ENCODE peak calls at places on chromosomes 5 and 9, in four cellular contexts. One of them, this sample, is unnamed.
A peak's percentile ranks its signal among the peaks of the same experiment; 100 is the strongest.

GRCh38 chr9:34522091-34522887 is 501 bp downstream of the ENHO start:
- DNase-seq in NCI-H510A: no peak
- DNase-seq in ascending aorta: no peak
- DNase-seq in T-helper 1 cell: no peak
- DNase-seq in this sample: peak; percentile 34

GRCh38 chr9:3906437-3907213 is 380.8 kb upstream of the RFX3 start:
- DNase-seq in NCI-H510A: no peak
- DNase-seq in ascending aorta: no peak
- DNase-seq in T-helper 1 cell: no peak
- DNase-seq in this sample: no peak

GRCh38 chr9:129483467-129484324 is 137.2 kb downstream of the C9orf50 start:
- DNase-seq in T-helper 1 cell: no peak
- DNase-seq in ascending aorta: peak; percentile 85
- DNase-seq in NCI-H510A: peak; percentile 39
- DNase-seq in this sample: no peak

GRCh38 chr9:93307468-93308157 is 123.7 kb downstream of the WNK2 start:
- DNase-seq in ascending aorta: no peak
- DNase-seq in T-helper 1 cell: no peak
- DNase-seq in NCI-H510A: no peak
- DNase-seq in this sample: no peak

GRCh38 chr9:136093995-136094881 is 851 bp downstream of the NACC2 start:
- DNase-seq in NCI-H510A: peak; percentile 57
- DNase-seq in ascending aorta: no peak
- DNase-seq in T-helper 1 cell: no peak
- DNase-seq in this sample: no peak

GRCh38 chr9:99867536-99867935 is 38.9 kb upstream of the STX17 start:
- DNase-seq in T-helper 1 cell: no peak
- DNase-seq in NCI-H510A: no peak
- DNase-seq in ascending aorta: no peak
- DNase-seq in this sample: no peak

GRCh38 chr5:127426661-127427060 is 90.8 kb upstream of the PRRC1 start:
- DNase-seq in NCI-H510A: no peak
- DNase-seq in ascending aorta: no peak
- DNase-seq in T-helper 1 cell: no peak
- DNase-seq in this sample: no peak

GRCh38 chr5:91556-92263 is at the start of gene PLEKHG4B:
- DNase-seq in T-helper 1 cell: no peak
- DNase-seq in NCI-H510A: peak; percentile 99
- DNase-seq in ascending aorta: no peak
- DNase-seq in this sample: no peak

GRCh38 chr5:151805414-151806225 is 33.9 kb downstream of the G3BP1 start:
- DNase-seq in T-helper 1 cell: no peak
- DNase-seq in NCI-H510A: no peak
- DNase-seq in ascending aorta: no peak
- DNase-seq in this sample: no peak

GRCh38 chr9:27483576-27483975 is 40.5 kb upstream of the IFNK start:
- DNase-seq in NCI-H510A: no peak
- DNase-seq in ascending aorta: no peak
- DNase-seq in T-helper 1 cell: no peak
- DNase-seq in this sample: peak; percentile 20

GRCh38 chr5:89120719-89121118 is 237.7 kb upstream of the MEF2C start:
- DNase-seq in ascending aorta: no peak
- DNase-seq in T-helper 1 cell: no peak
- DNase-seq in NCI-H510A: no peak
- DNase-seq in this sample: no peak

GRCh38 chr9:96884443-96884842 is 30.1 kb upstream of the ZNF782 start:
- DNase-seq in T-helper 1 cell: no peak
- DNase-seq in ascending aorta: no peak
- DNase-seq in NCI-H510A: no peak
- DNase-seq in this sample: no peak

GRCh38 chr5:145925353-145925752 is 11.0 kb upstream of the SH3RF2 start:
- DNase-seq in T-helper 1 cell: no peak
- DNase-seq in NCI-H510A: no peak
- DNase-seq in ascending aorta: no peak
- DNase-seq in this sample: no peak

GRCh38 chr5:97297063-97297715 is 114.1 kb upstream of the RIOK2 start:
- DNase-seq in T-helper 1 cell: no peak
- DNase-seq in NCI-H510A: no peak
- DNase-seq in ascending aorta: no peak
- DNase-seq in this sample: no peak

GRCh38 chr9:35335164-35335563 is 154.7 kb upstream of the RUSC2 start:
- DNase-seq in T-helper 1 cell: no peak
- DNase-seq in ascending aorta: no peak
- DNase-seq in NCI-H510A: no peak
- DNase-seq in this sample: no peak

GRCh38 chr9:93255994-93256877 is 72.3 kb downstream of the WNK2 start:
- DNase-seq in ascending aorta: no peak
- DNase-seq in NCI-H510A: no peak
- DNase-seq in T-helper 1 cell: no peak
- DNase-seq in this sample: no peak

GRCh38 chr9:69120380-69121154 is 53.5 kb upstream of the TJP2 start:
- DNase-seq in ascending aorta: no peak
- DNase-seq in T-helper 1 cell: no peak
- DNase-seq in NCI-H510A: peak; percentile 96
- DNase-seq in this sample: no peak

GRCh38 chr5:99285606-99286005 is 356.8 kb upstream of the CHD1 start:
- DNase-seq in T-helper 1 cell: no peak
- DNase-seq in ascending aorta: no peak
- DNase-seq in NCI-H510A: no peak
- DNase-seq in this sample: no peak

GRCh38 chr5:134139377-134139851 is 24.9 kb downstream of the TCF7 start:
- DNase-seq in ascending aorta: peak; percentile 7
- DNase-seq in NCI-H510A: no peak
- DNase-seq in T-helper 1 cell: no peak
- DNase-seq in this sample: peak; percentile 10

This sample was measured in memory B cell.